ENCODE peak calls at places on chromosome 9, in seven cellular contexts. Q, D, W, K, Z, O and J are unnamed samples.

GRCh38 chr9:122445155-122445749 is 32.5 kb downstream of the OR1J1 start:
- DNase-seq in Q (no peak), D (no peak), W (no peak), K (no peak), Z (no peak), O (no peak), J (no peak)

GRCh38 chr9:81394816-81395215 is 294.5 kb downstream of the TLE1 start:
- DNase-seq in Q (no peak), D (no peak), W (peak), K (no peak), Z (no peak), O (no peak), J (no peak)

GRCh38 chr9:133109931-133110650 is 10.9 kb downstream of the RALGDS start:
- DNase-seq in Q (no peak), D (no peak), W (no peak), K (no peak), Z (no peak), O (no peak), J (no peak)

GRCh38 chr9:136218673-136219072 is 13.7 kb upstream of the LHX3 start:
- DNase-seq in Q (no peak), D (no peak), W (no peak), K (no peak), Z (no peak), O (no peak), J (no peak)

GRCh38 chr9:126612813-126613641 is 701 bp upstream of the LMX1B start:
- DNase-seq in Q (peak), D (no peak), W (no peak), K (no peak), Z (peak), O (no peak), J (no peak)

GRCh38 chr9:20728493-20729220 is 44.6 kb downstream of the FOCAD start:
- DNase-seq in Q (no peak), D (no peak), W (peak), K (no peak), Z (no peak), O (no peak), J (no peak)

GRCh38 chr9:121910491-121911040 is 182.5 kb downstream of the TTLL11 start:
- DNase-seq in Q (no peak), D (no peak), W (no peak), K (no peak), Z (no peak), O (no peak), J (no peak)

GRCh38 chr9:81874926-81875325 is 53.3 kb upstream of the SPATA31D4 start:
- DNase-seq in Q (no peak), D (no peak), W (no peak), K (no peak), Z (no peak), O (no peak), J (no peak)

GRCh38 chr9:35611230-35611797 is 6.3 kb downstream of the TESK1 start:
- DNase-seq in Q (peak), D (no peak), W (peak), K (no peak), Z (peak), O (peak), J (no peak)

GRCh38 chr9:112719696-112720095 is 1.8 kb upstream of the INIP start:
- DNase-seq in Q (no peak), D (no peak), W (no peak), K (no peak), Z (no peak), O (no peak), J (no peak)

GRCh38 chr9:95947118-95947517 is 71.6 kb downstream of the ERCC6L2 start:
- DNase-seq in Q (no peak), D (no peak), W (no peak), K (no peak), Z (no peak), O (no peak), J (no peak)

GRCh38 chr9:89497181-89497963 is 541 bp downstream of the SEMA4D start:
- DNase-seq in Q (peak), D (no peak), W (no peak), K (peak), Z (peak), O (no peak), J (no peak)

GRCh38 chr9:110541950-110542349 is 37.6 kb downstream of the SVEP1 start:
- DNase-seq in Q (no peak), D (no peak), W (no peak), K (no peak), Z (no peak), O (no peak), J (no peak)

GRCh38 chr9:78592866-78593265 is 295.9 kb downstream of the PSAT1 start:
- DNase-seq in Q (no peak), D (no peak), W (no peak), K (no peak), Z (no peak), O (no peak), J (no peak)

GRCh38 chr9:129979346-129979745 is 63.6 kb downstream of the FNBP1 start:
- DNase-seq in Q (no peak), D (no peak), W (no peak), K (no peak), Z (no peak), O (no peak), J (no peak)

GRCh38 chr9:17082343-17082742 is 52.5 kb upstream of the CNTLN start:
- DNase-seq in Q (no peak), D (no peak), W (no peak), K (no peak), Z (no peak), O (no peak), J (no peak)

GRCh38 chr9:127232833-127233549 is 31.6 kb upstream of the GARNL3 start:
- DNase-seq in Q (no peak), D (no peak), W (no peak), K (no peak), Z (no peak), O (no peak), J (no peak)

GRCh38 chr9:71791875-71792274 is 23.6 kb upstream of the CEMIP2 start:
- DNase-seq in Q (no peak), D (no peak), W (no peak), K (no peak), Z (no peak), O (no peak), J (no peak)

GRCh38 chr9:98378206-98379193 is 123.1 kb upstream of the TBC1D2 start:
- DNase-seq in Q (no peak), D (no peak), W (no peak), K (no peak), Z (no peak), O (no peak), J (no peak)

GRCh38 chr9:23826120-23826629 is at the start of gene ELAVL2:
- DNase-seq in Q (peak), D (no peak), W (peak), K (no peak), Z (no peak), O (peak), J (no peak)

GRCh38 chr9:133351908-133352634 is 4.1 kb downstream of the RPL7A start:
- DNase-seq in Q (no peak), D (no peak), W (peak), K (no peak), Z (peak), O (no peak), J (no peak)

GRCh38 chr9:100070642-100071041 is 28.2 kb downstream of the ERP44 start:
- DNase-seq in Q (no peak), D (no peak), W (no peak), K (no peak), Z (no peak), O (no peak), J (no peak)

GRCh38 chr9:126705767-126706697 is 92.3 kb downstream of the LMX1B start:
- DNase-seq in Q (peak), D (peak), W (peak), K (peak), Z (peak), O (peak), J (no peak)

GRCh38 chr9:123326662-123327093 is 29.3 kb upstream of the CRB2 start:
- DNase-seq in Q (no peak), D (no peak), W (no peak), K (no peak), Z (peak), O (peak), J (no peak)

GRCh38 chr9:101510344-101510940 is 23.2 kb upstream of the RNF20 start:
- DNase-seq in Q (no peak), D (no peak), W (no peak), K (no peak), Z (no peak), O (no peak), J (no peak)

GRCh38 chr9:107455461-107456155 is 34.0 kb downstream of the KLF4 start:
- DNase-seq in Q (no peak), D (no peak), W (no peak), K (no peak), Z (no peak), O (no peak), J (no peak)

GRCh38 chr9:106127771-106128170 is 433.4 kb downstream of the TMEM38B start:
- DNase-seq in Q (no peak), D (no peak), W (no peak), K (no peak), Z (no peak), O (no peak), J (no peak)

GRCh38 chr9:105007143-105007542 is 79.2 kb upstream of the ABCA1 start:
- DNase-seq in Q (no peak), D (no peak), W (no peak), K (no peak), Z (no peak), O (no peak), J (no peak)

GRCh38 chr9:123349691-123350480 is 6.1 kb upstream of the CRB2 start:
- DNase-seq in Q (no peak), D (peak), W (peak), K (peak), Z (peak), O (peak), J (peak)

GRCh38 chr9:127132921-127133647 is 10.6 kb upstream of the ANGPTL2 start:
- DNase-seq in Q (no peak), D (no peak), W (peak), K (no peak), Z (no peak), O (no peak), J (no peak)

GRCh38 chr9:28024616-28025147 is 451.4 kb upstream of the C9orf72 start:
- DNase-seq in Q (no peak), D (no peak), W (peak), K (no peak), Z (no peak), O (peak), J (no peak)

GRCh38 chr9:132141364-132141947 is 20.4 kb upstream of the NTNG2 start:
- DNase-seq in Q (no peak), D (no peak), W (peak), K (no peak), Z (no peak), O (peak), J (no peak)

GRCh38 chr9:99824378-99825157 is 2.9 kb downstream of the NR4A3 start:
- DNase-seq in Q (peak), D (peak), W (no peak), K (peak), Z (peak), O (peak), J (no peak)

GRCh38 chr9:91948423-91949292 is 1.4 kb downstream of the ROR2 start:
- DNase-seq in Q (peak), D (no peak), W (peak), K (no peak), Z (peak), O (peak), J (no peak)

GRCh38 chr9:122320346-122320995 is 50.4 kb upstream of the PTGS1 start:
- DNase-seq in Q (no peak), D (no peak), W (peak), K (no peak), Z (no peak), O (no peak), J (no peak)

GRCh38 chr9:111013250-111013649 is 25.0 kb downstream of the LPAR1 start:
- DNase-seq in Q (no peak), D (no peak), W (no peak), K (no peak), Z (no peak), O (no peak), J (no peak)